ENCODE peak calls at places on chromosomes 11 and 22, in five cellular contexts. G, F, O, B and X are unnamed samples.

GRCh38 chr11:110087820-110088534 is 5.2 kb upstream of the ZC3H12C start:
- DNase-seq in G (peak), F (no peak), O (no peak), B (no peak), X (no peak)

GRCh38 chr22:41478473-41478872 is 9.6 kb downstream of the ACO2 start:
- DNase-seq in G (no peak), F (no peak), O (no peak), B (no peak), X (no peak)

GRCh38 chr11:70603064-70603755 is 204.9 kb downstream of the CTTN start:
- DNase-seq in G (no peak), F (no peak), O (no peak), B (no peak), X (no peak)

GRCh38 chr11:119795231-119795630 is 66.2 kb upstream of the NECTIN1 start:
- DNase-seq in G (no peak), F (no peak), O (no peak), B (no peak), X (no peak)

GRCh38 chr11:44498524-44498923 is 66.9 kb upstream of the CD82 start:
- DNase-seq in G (no peak), F (no peak), O (no peak), B (no peak), X (no peak)

GRCh38 chr11:96063886-96064285 is 140.0 kb upstream of the MTMR2 start:
- DNase-seq in G (no peak), F (no peak), O (no peak), B (no peak), X (no peak)

GRCh38 chr11:74255741-74256369 is 55.6 kb downstream of the P4HA3 start:
- DNase-seq in G (peak), F (peak), O (peak), B (peak), X (no peak)

GRCh38 chr11:123206671-123207421 is 11.8 kb upstream of the CLMP start:
- DNase-seq in G (no peak), F (no peak), O (no peak), B (no peak), X (no peak)

GRCh38 chr22:42444060-42444904 is 12.1 kb upstream of the NFAM1 start:
- DNase-seq in G (peak), F (peak), O (peak), B (peak), X (peak)

GRCh38 chr11:117654856-117655255 is 142.2 kb downstream of the DSCAML1 start:
- DNase-seq in G (no peak), F (no peak), O (no peak), B (no peak), X (no peak)

GRCh38 chr11:71114124-71114851 is 138.1 kb downstream of the SHANK2 start:
- DNase-seq in G (no peak), F (no peak), O (no peak), B (no peak), X (no peak)

GRCh38 chr22:31313366-31314147 is 21.3 kb upstream of the PIK3IP1 start:
- DNase-seq in G (peak), F (peak), O (peak), B (peak), X (peak)

GRCh38 chr22:46545041-46545796 is 7.8 kb upstream of the CELSR1 start:
- DNase-seq in G (no peak), F (no peak), O (no peak), B (no peak), X (no peak)

GRCh38 chr11:75474878-75475766 is 42.1 kb upstream of the KLHL35 start:
- DNase-seq in G (no peak), F (no peak), O (peak), B (no peak), X (no peak)

GRCh38 chr11:126502159-126502558 is 146.7 kb downstream of the ST3GAL4 start:
- DNase-seq in G (no peak), F (no peak), O (no peak), B (no peak), X (no peak)

GRCh38 chr11:78158987-78159662 is 19.7 kb upstream of the ALG8 start:
- DNase-seq in G (no peak), F (no peak), O (peak), B (no peak), X (no peak)

GRCh38 chr11:117538731-117539130 is 211.1 kb downstream of the CEP164 start:
- DNase-seq in G (no peak), F (no peak), O (no peak), B (no peak), X (no peak)

GRCh38 chr11:121741954-121742361 is 289.2 kb upstream of the SORL1-AS1 start:
- DNase-seq in G (no peak), F (no peak), O (peak), B (no peak), X (no peak)

GRCh38 chr11:66815646-66816045 is 27.6 kb upstream of the RCE1 start:
- DNase-seq in G (no peak), F (no peak), O (no peak), B (peak), X (no peak)

GRCh38 chr11:1234771-1235614 is 12.1 kb downstream of the MUC5B start:
- DNase-seq in G (no peak), F (no peak), O (no peak), B (no peak), X (no peak)

GRCh38 chr11:71478216-71478840 is 25.3 kb downstream of the NADSYN1 start:
- DNase-seq in G (no peak), F (no peak), O (no peak), B (no peak), X (no peak)

GRCh38 chr11:128532571-128533091 is 54.7 kb downstream of the ETS1 start:
- DNase-seq in G (no peak), F (no peak), O (no peak), B (no peak), X (no peak)

GRCh38 chr22:31346255-31346732 is at the start of gene PATZ1:
- DNase-seq in G (peak), F (peak), O (peak), B (peak), X (no peak)

GRCh38 chr11:45178890-45179663 is 32.6 kb downstream of the PRDM11 start:
- DNase-seq in G (no peak), F (no peak), O (no peak), B (peak), X (no peak)

GRCh38 chr11:64833198-64833502 is 11.3 kb downstream of the CDC42BPG start:
- DNase-seq in G (no peak), F (no peak), O (no peak), B (no peak), X (no peak)

GRCh38 chr11:113521737-113522517 is 46.7 kb upstream of the DRD2 start:
- DNase-seq in G (no peak), F (no peak), O (no peak), B (no peak), X (no peak)

GRCh38 chr11:134476435-134477021 is 64.5 kb upstream of the B3GAT1 start:
- DNase-seq in G (no peak), F (no peak), O (no peak), B (no peak), X (no peak)

GRCh38 chr11:67119577-67120391 is 721 bp downstream of the KDM2A start:
- DNase-seq in G (no peak), F (no peak), O (peak), B (peak), X (peak)

GRCh38 chr11:128522943-128523518 is 64.3 kb downstream of the ETS1 start:
- DNase-seq in G (no peak), F (no peak), O (no peak), B (no peak), X (no peak)

GRCh38 chr22:41664490-41664889 is 24.2 kb downstream of the SNU13 start:
- DNase-seq in G (no peak), F (no peak), O (no peak), B (no peak), X (no peak)

GRCh38 chr11:124113890-124114289 is 1.4 kb upstream of the VWA5A start:
- DNase-seq in G (no peak), F (no peak), O (no peak), B (peak), X (no peak)

DNA sequence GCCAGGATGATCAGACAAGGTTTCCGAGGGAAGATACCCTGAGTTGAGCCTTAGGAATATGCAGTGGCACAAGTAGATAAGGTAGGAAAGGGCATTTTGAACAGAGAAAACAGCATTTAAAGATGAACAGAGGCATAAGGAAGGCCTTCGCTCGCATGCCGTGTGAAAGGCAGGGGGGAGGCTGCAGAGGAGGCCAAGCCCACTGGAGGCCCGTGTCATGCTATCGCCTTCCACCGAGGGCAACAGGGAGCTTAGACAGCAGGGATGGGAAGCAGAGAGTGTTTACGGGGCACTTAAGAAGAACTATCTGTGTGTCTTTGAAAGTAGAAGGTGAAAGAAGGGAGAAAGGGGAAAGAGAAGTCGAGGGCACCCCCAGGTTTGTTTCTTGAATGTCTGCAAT is 148.3 kb downstream of the PKNOX2 start:
- DNase-seq in G (no peak), F (no peak), O (no peak), B (no peak), X (no peak)
- TF ChIP-seq CTCF in G (no peak), F (no peak), O (no peak), B (no peak), X (no peak)

GRCh38 chr11:17848709-17849108 is 114.1 kb downstream of the KCNC1 start:
- DNase-seq in G (no peak), F (no peak), O (no peak), B (no peak), X (no peak)

GRCh38 chr11:17851697-17852096 is 117.1 kb downstream of the KCNC1 start:
- DNase-seq in G (no peak), F (no peak), O (no peak), B (no peak), X (no peak)

GRCh38 chr11:17852246-17852645 is 117.7 kb downstream of the KCNC1 start:
- DNase-seq in G (no peak), F (no peak), O (no peak), B (no peak), X (no peak)

GRCh38 chr11:17845431-17845881 is 110.9 kb downstream of the KCNC1 start:
- DNase-seq in G (no peak), F (no peak), O (no peak), B (no peak), X (no peak)

DNA sequence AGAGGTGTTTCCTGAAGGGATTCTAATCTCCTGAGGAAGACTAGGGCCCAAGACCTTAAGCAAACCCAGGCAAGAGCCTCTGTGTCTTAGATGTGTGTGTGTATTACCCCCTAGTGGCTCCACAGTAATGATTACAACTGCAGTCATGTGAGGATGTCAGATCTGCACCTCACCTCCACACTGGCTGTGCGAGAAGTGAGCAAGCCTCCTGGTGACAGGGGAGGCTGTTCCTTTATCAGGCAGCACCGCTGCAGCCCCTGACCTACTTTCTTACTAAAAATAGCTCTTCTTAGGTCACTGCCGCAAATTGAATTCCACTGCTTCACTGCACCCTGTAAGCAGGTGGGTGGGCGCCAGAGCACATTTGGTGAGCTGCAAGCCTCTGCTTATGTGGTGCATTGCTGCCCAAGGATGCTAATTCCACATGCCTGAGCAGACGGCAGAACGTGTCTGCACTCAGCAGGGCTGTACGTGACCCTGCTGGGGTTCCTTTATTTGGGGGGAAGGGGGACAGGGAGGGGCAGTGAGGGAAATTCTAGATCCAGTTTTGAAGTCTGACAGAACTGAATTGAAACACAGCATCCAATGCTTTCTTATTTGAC is 112.4 kb downstream of the KCNC1 start:
- DNase-seq in G (no peak), F (no peak), O (no peak), B (no peak), X (no peak)
- TF ChIP-seq CTCF in G (no peak), F (peak), O (no peak), B (peak), X (no peak)

DNA sequence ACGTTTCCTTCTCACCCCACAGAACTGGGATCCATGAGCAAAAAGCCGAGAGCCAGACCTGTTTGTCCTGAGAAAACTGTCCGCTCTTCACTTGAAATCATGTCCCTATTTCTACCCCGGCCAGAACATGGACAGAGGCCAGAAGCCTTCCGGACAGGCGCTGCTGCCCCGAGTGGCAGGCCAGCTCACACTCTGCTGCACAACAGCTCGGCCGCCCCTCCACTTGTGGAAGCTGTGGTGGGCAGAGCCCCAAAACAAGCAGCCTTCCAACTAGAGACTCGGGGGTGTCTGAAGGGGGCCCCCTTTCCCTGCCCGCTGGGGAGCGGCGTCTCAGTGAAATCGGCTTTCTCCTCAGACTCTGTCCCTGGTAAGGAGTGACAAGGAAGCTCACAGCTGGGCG is 24.0 kb downstream of the CD5 start:
- DNase-seq in G (no peak), F (no peak), O (peak), B (no peak), X (no peak)
- TF ChIP-seq CTCF in G (no peak), F (no peak), O (no peak), B (no peak), X (no peak)

GRCh38 chr22:44624689-44625420 is 77.1 kb upstream of the PRR5 start:
- DNase-seq in G (no peak), F (no peak), O (no peak), B (no peak), X (no peak)

GRCh38 chr22:44625421-44625760 is 76.6 kb upstream of the PRR5 start:
- DNase-seq in G (no peak), F (no peak), O (no peak), B (no peak), X (no peak)

GRCh38 chr22:44622685-44623084 is 79.3 kb upstream of the PRR5 start:
- DNase-seq in G (no peak), F (no peak), O (no peak), B (no peak), X (no peak)

GRCh38 chr22:44622147-44622427 is 79.9 kb upstream of the PRR5 start:
- DNase-seq in G (no peak), F (no peak), O (no peak), B (no peak), X (no peak)

DNA sequence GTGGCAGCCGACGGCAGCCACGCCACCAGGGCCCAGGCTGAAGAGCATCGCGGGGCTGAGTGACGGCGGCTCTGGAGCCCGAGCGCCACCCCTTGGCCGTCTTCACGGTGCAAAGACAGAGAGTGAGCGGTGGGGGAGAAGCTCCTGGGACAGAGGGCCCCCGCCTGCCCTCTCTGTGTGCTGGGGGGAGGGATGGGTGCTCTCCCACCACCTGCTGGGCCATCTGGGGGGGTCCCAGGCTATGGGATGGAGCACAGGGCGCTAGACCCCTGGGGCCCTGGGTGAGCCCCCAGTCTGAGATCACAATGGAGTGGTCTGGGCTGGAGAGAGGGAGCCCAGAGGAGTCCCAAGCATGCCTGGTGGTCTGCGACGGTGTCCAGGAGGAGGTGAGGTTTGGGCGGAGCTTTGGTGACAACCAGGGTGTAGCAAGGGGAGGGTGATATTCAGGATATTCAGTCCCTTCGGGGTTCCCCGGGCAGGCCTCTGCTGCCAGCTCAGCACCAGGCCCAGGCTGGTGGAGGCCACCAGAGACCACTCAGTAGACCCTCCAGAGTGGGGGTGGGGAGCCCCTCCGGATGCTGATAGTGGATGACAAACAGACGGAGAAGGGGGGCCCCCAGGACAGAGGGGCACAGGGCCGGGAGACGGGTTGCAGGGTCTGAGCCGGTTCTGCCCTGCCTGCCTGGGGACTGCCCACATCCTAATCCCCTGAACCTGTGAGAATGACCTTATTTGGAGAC is 78.1 kb upstream of the PRR5 start:
- DNase-seq in G (no peak), F (no peak), O (no peak), B (no peak), X (no peak)
- TF ChIP-seq CTCF in G (no peak), F (peak), O (no peak), B (peak), X (no peak)

GRCh38 chr11:88655163-88655562 is 317.6 kb upstream of the CTSC start:
- DNase-seq in G (no peak), F (no peak), O (no peak), B (no peak), X (no peak)
- TF ChIP-seq CTCF in G (no peak), F (no peak), O (no peak), B (no peak), X (no peak)

GRCh38 chr11:12083380-12083779 is 27.0 kb upstream of the MICAL2 start:
- DNase-seq in G (no peak), F (no peak), O (no peak), B (no peak), X (no peak)
- TF ChIP-seq CTCF in G (no peak), F (peak), O (no peak), B (peak), X (no peak)